ENCODE peak calls at places on chromosomes 4 and X, in six cellular contexts. D is HCEC 1CT, P is astrocyte of the spinal cord, S is left lobe of liver, Z is MCF 10A, X is T-helper 2 cell. O is an unnamed sample.

GRCh38 chr4:147019061-147019460 is 73.4 kb upstream of the TTC29 start:
- DNase-seq in D (peak), P (peak), S (peak), Z (peak), X (peak), O (peak)

GRCh38 chr4:102535398-102536082 is 34.4 kb downstream of the NFKB1 start:
- DNase-seq in D (peak), P (peak), S (no peak), Z (peak), X (no peak), O (peak)

GRCh38 chr4:187387709-187388108 is 607.9 kb upstream of the ZFP42 start:
- DNase-seq in D (no peak), P (no peak), S (no peak), Z (no peak), X (no peak), O (peak)

GRCh38 chrX:21166302-21166982 is 207.8 kb upstream of the CNKSR2 start:
- DNase-seq in D (peak), P (peak), S (no peak), Z (peak), X (no peak), O (peak)

GRCh38 chr4:10168151-10168550 is 51.6 kb upstream of the WDR1 start:
- DNase-seq in D (no peak), P (no peak), S (no peak), Z (no peak), X (no peak), O (no peak)

GRCh38 chrX:5867778-5868177 is 360.9 kb downstream of the NLGN4X start:
- DNase-seq in D (no peak), P (no peak), S (no peak), Z (no peak), X (no peak), O (no peak)

GRCh38 chr4:105569851-105570207 is 17.4 kb downstream of the ARHGEF38 start:
- DNase-seq in D (no peak), P (no peak), S (no peak), Z (no peak), X (no peak), O (no peak)

GRCh38 chr4:124483043-124483906 is 229.3 kb downstream of the ANKRD50 start:
- DNase-seq in D (no peak), P (no peak), S (no peak), Z (no peak), X (no peak), O (no peak)

O was measured in PC-3.